ENCODE peak calls at places on chromosomes 5 and 9, in seven cellular contexts. J, D, N, Y, Z, A and Q are unnamed samples.

GRCh38 chr9:131032384-131032783 is 23.4 kb downstream of the LAMC3 start:
- DNase-seq in J (no peak), D (no peak), N (no peak), Y (no peak), Z (no peak), A (no peak), Q (no peak)

GRCh38 chr9:134835455-134835854 is 45.2 kb upstream of the FCN2 start:
- DNase-seq in J (no peak), D (no peak), N (no peak), Y (no peak), Z (no peak), A (no peak), Q (no peak)

GRCh38 chr9:4108708-4109444 is 191.0 kb downstream of the GLIS3 start:
- DNase-seq in J (no peak), D (no peak), N (no peak), Y (no peak), Z (no peak), A (no peak), Q (no peak)

GRCh38 chr5:179874136-179874535 is 15.5 kb upstream of the MRNIP start:
- DNase-seq in J (no peak), D (no peak), N (no peak), Y (no peak), Z (no peak), A (no peak), Q (no peak)

GRCh38 chr5:65290677-65291076 is 191.0 kb downstream of the ADAMTS6 start:
- DNase-seq in J (peak), D (no peak), N (no peak), Y (no peak), Z (no peak), A (peak), Q (no peak)

GRCh38 chr5:56681346-56681745 is 134.0 kb upstream of the MAP3K1 start:
- DNase-seq in J (peak), D (peak), N (no peak), Y (no peak), Z (no peak), A (no peak), Q (no peak)

GRCh38 chr5:178123987-178124925 is 6.6 kb upstream of the RMND5B start:
- DNase-seq in J (no peak), D (no peak), N (no peak), Y (no peak), Z (no peak), A (no peak), Q (peak)

GRCh38 chr5:92835712-92836111 is 745.3 kb downstream of the NR2F1-AS1 start:
- DNase-seq in J (no peak), D (no peak), N (no peak), Y (no peak), Z (no peak), A (no peak), Q (no peak)

GRCh38 chr5:60340965-60341471 is 358.9 kb downstream of the DEPDC1B start:
- DNase-seq in J (peak), D (no peak), N (no peak), Y (no peak), Z (no peak), A (peak), Q (no peak)

GRCh38 chr9:127066060-127066774 is 56.2 kb downstream of the ANGPTL2 start:
- DNase-seq in J (peak), D (peak), N (no peak), Y (no peak), Z (no peak), A (no peak), Q (no peak)

GRCh38 chr5:105940181-105940580 is 1730.6 kb downstream of the EFNA5 start:
- DNase-seq in J (no peak), D (no peak), N (no peak), Y (no peak), Z (no peak), A (no peak), Q (no peak)

GRCh38 chr9:123349691-123350480 is 6.1 kb upstream of the CRB2 start:
- DNase-seq in J (peak), D (peak), N (peak), Y (no peak), Z (no peak), A (peak), Q (peak)

GRCh38 chr9:120378680-120379079 is 201.3 kb downstream of the CDK5RAP2 start:
- DNase-seq in J (no peak), D (no peak), N (no peak), Y (no peak), Z (no peak), A (no peak), Q (no peak)

GRCh38 chr9:18985464-18985951 is 47.5 kb downstream of the SAXO1 start:
- DNase-seq in J (peak), D (no peak), N (no peak), Y (no peak), Z (no peak), A (peak), Q (no peak)

GRCh38 chr5:102312586-102312985 is 16.5 kb upstream of the SLCO4C1 start:
- DNase-seq in J (peak), D (no peak), N (no peak), Y (no peak), Z (no peak), A (peak), Q (no peak)

GRCh38 chr9:126407125-126407870 is 80.7 kb downstream of the MVB12B start:
- DNase-seq in J (peak), D (no peak), N (no peak), Y (no peak), Z (no peak), A (no peak), Q (no peak)

GRCh38 chr9:137918331-137919094 is 40.9 kb downstream of the CACNA1B start:
- DNase-seq in J (no peak), D (no peak), N (no peak), Y (no peak), Z (no peak), A (no peak), Q (peak)

GRCh38 chr5:52776116-52776515 is 11.6 kb upstream of the ITGA1 start:
- DNase-seq in J (no peak), D (no peak), N (no peak), Y (no peak), Z (no peak), A (no peak), Q (no peak)

GRCh38 chr9:34253460-34253837 is 74.6 kb downstream of the UBAP1 start:
- DNase-seq in J (peak), D (peak), N (no peak), Y (no peak), Z (no peak), A (peak), Q (no peak)

GRCh38 chr5:158116965-158117364 is 258.0 kb upstream of the CLINT1 start:
- DNase-seq in J (no peak), D (no peak), N (no peak), Y (no peak), Z (no peak), A (no peak), Q (no peak)

GRCh38 chr5:151480859-151481258 is 33.5 kb downstream of the SLC36A1 start:
- DNase-seq in J (peak), D (peak), N (no peak), Y (no peak), Z (no peak), A (peak), Q (no peak)

GRCh38 chr5:142151436-142152382 is 43.1 kb downstream of the NDFIP1 start:
- DNase-seq in J (peak), D (peak), N (peak), Y (no peak), Z (no peak), A (peak), Q (peak)

GRCh38 chr9:4894076-4894475 is 91.0 kb upstream of the JAK2 start:
- DNase-seq in J (peak), D (peak), N (no peak), Y (no peak), Z (no peak), A (peak), Q (no peak)

GRCh38 chr5:68053202-68053601 is 162.4 kb upstream of the PIK3R1 start:
- DNase-seq in J (peak), D (no peak), N (no peak), Y (no peak), Z (no peak), A (no peak), Q (no peak)

GRCh38 chr5:16453609-16454008 is 12.0 kb downstream of the ZNF622 start:
- DNase-seq in J (no peak), D (no peak), N (no peak), Y (no peak), Z (no peak), A (no peak), Q (no peak)

GRCh38 chr5:129216001-129216400 is 121.5 kb downstream of the ISOC1 start:
- DNase-seq in J (no peak), D (no peak), N (no peak), Y (no peak), Z (no peak), A (peak), Q (no peak)

GRCh38 chr5:159758189-159758588 is 158.1 kb upstream of the ADRA1B start:
- DNase-seq in J (no peak), D (no peak), N (no peak), Y (no peak), Z (no peak), A (no peak), Q (no peak)

GRCh38 chr5:24642022-24642421 is 2.8 kb downstream of the CDH10 start:
- DNase-seq in J (peak), D (peak), N (peak), Y (no peak), Z (no peak), A (no peak), Q (peak)

GRCh38 chr9:38038307-38039089 is 30.5 kb downstream of the SHB start:
- DNase-seq in J (no peak), D (no peak), N (no peak), Y (no peak), Z (no peak), A (no peak), Q (no peak)

GRCh38 chr9:104682642-104683041 is 11.7 kb upstream of the OR13D1 start:
- DNase-seq in J (peak), D (peak), N (no peak), Y (no peak), Z (no peak), A (peak), Q (peak)

GRCh38 chr9:136525841-136526499 is 19.9 kb downstream of the NOTCH1 start:
- DNase-seq in J (no peak), D (no peak), N (no peak), Y (no peak), Z (no peak), A (no peak), Q (peak)

GRCh38 chr5:110768138-110768845 is 29.5 kb downstream of the SLC25A46 start:
- DNase-seq in J (peak), D (peak), N (no peak), Y (no peak), Z (no peak), A (peak), Q (no peak)

GRCh38 chr5:93285461-93285860 is 295.6 kb downstream of the NR2F1-AS1 start:
- DNase-seq in J (peak), D (no peak), N (no peak), Y (no peak), Z (no peak), A (peak), Q (no peak)

GRCh38 chr9:111036068-111036789 is 2.0 kb downstream of the LPAR1 start:
- DNase-seq in J (peak), D (peak), N (peak), Y (peak), Z (peak), A (peak), Q (peak)
- TF ChIP-seq CTCF in J (peak), D (peak), N (peak), Y (no peak), Z (no peak), A (peak), Q (peak)

DNA sequence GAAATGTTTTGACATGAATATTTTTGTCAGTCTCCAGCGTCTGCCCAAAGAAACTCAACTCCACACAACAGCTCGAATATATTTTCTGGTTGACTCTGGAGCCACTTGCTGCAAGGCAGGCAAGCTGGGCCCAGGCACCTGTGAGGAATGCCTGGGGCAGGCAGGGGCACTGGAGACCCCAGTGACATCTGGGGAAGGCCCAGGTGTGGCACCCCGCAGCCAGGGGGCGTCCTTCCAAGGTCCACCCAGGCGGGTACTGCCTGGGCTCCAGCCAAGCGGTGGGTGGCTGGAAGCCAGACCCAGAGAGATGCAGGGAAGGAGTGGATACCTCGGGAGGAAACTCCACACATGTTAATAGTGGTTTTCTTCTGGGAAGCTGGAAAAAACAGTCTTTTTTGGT is 125.9 kb downstream of the PHF2 start:
- DNase-seq in J (no peak), D (no peak), N (no peak), Y (no peak), Z (peak), A (no peak), Q (no peak)
- TF ChIP-seq CTCF in J (no peak), D (peak), N (no peak), Y (no peak), Z (no peak), A (no peak), Q (no peak)

GRCh38 chr5:55407059-55407684 is 99.4 kb downstream of the MTREX start:
- DNase-seq in J (peak), D (peak), N (peak), Y (no peak), Z (no peak), A (peak), Q (peak)

GRCh38 chr5:55406292-55406691 is 98.5 kb downstream of the MTREX start:
- DNase-seq in J (no peak), D (no peak), N (no peak), Y (no peak), Z (no peak), A (no peak), Q (no peak)

GRCh38 chr5:55407984-55408383 is 100.2 kb downstream of the MTREX start:
- DNase-seq in J (no peak), D (no peak), N (no peak), Y (no peak), Z (no peak), A (no peak), Q (no peak)

DNA sequence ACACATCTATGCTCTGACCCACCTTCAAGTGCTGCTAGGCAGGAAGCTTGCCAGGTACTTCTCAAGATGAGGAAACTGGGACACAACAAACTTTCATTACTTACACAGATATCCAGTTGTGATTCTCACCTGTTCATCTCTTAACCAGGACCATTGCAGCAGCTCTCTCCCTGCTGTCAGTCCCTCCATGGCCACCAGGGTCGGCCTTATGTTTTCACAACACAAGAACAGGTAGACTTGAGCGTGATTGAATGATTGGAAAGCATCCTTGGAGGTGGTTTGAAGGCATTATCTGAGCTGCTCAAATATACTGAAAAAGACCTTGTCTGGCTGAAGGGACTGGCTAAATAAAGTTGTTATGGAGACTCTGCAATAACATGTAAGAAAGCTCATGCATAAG is 94.4 kb downstream of the MTREX start:
- DNase-seq in J (no peak), D (no peak), N (no peak), Y (no peak), Z (no peak), A (no peak), Q (peak)
- TF ChIP-seq CTCF in J (no peak), D (peak), N (peak), Y (no peak), Z (no peak), A (peak), Q (no peak)

GRCh38 chr9:114034663-114035062 is 43.4 kb downstream of the AMBP start:
- DNase-seq in J (no peak), D (no peak), N (no peak), Y (no peak), Z (peak), A (no peak), Q (no peak)

GRCh38 chr9:114034176-114034575 is 43.9 kb downstream of the AMBP start:
- DNase-seq in J (no peak), D (no peak), N (no peak), Y (no peak), Z (peak), A (no peak), Q (no peak)

GRCh38 chr9:114035221-114035844 is 42.8 kb downstream of the AMBP start:
- DNase-seq in J (no peak), D (no peak), N (no peak), Y (no peak), Z (peak), A (peak), Q (no peak)

GRCh38 chr9:114031948-114032688 is 46.0 kb downstream of the AMBP start:
- DNase-seq in J (no peak), D (no peak), N (no peak), Y (no peak), Z (peak), A (peak), Q (no peak)

DNA sequence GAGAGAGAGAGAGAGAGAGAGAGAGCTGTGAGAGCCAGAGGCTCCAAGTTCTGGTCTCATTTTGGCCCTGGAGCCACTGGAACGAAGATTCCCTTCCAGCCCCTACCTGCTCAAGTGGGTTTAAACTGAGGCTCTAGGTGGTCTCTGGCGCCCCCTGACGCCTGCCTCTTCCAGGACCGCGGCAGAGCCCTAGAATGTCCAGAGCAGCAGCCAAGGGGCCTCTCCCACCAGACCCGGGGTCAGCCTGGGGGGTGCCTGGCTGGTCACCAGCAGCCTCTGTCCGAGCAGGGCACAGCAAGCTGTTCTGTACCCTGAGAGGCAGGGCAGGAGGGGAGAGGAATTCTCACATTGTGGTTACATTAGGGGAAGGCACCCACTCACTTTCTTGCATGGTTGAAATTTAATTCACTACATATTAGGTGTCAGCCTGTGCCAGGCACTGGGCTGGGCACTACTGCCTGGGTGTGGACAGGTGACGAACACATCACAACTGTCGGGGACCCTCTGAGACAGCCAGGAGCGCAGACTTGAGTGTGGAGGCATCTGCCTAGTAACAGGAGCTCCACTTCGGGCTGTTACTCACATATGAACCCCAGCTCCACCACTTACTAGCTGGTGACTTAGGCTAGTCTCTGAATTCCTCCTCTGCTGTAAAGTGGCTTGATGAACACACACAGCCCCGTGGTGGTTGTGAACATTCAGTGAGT is 44.5 kb downstream of the AMBP start:
- DNase-seq in J (peak), D (no peak), N (peak), Y (no peak), Z (peak), A (peak), Q (peak)
- TF ChIP-seq CTCF in J (peak), D (peak), N (peak), Y (peak), Z (peak), A (peak), Q (no peak)

GRCh38 chr5:82861705-82862104 is 215.5 kb downstream of the TMEM167A start:
- DNase-seq in J (no peak), D (no peak), N (no peak), Y (no peak), Z (no peak), A (peak), Q (no peak)

GRCh38 chr5:82862247-82862646 is 214.9 kb downstream of the TMEM167A start:
- DNase-seq in J (no peak), D (no peak), N (no peak), Y (no peak), Z (no peak), A (no peak), Q (no peak)

GRCh38 chr5:82859439-82860140 is 217.6 kb downstream of the TMEM167A start:
- DNase-seq in J (no peak), D (no peak), N (no peak), Y (no peak), Z (no peak), A (no peak), Q (no peak)

GRCh38 chr5:82865625-82866024 is 211.6 kb downstream of the TMEM167A start:
- DNase-seq in J (no peak), D (no peak), N (no peak), Y (no peak), Z (no peak), A (no peak), Q (no peak)

GRCh38 chr5:82863260-82863659 is 213.9 kb downstream of the TMEM167A start:
- DNase-seq in J (peak), D (no peak), N (no peak), Y (no peak), Z (no peak), A (peak), Q (no peak)
- TF ChIP-seq CTCF in J (no peak), D (no peak), N (no peak), Y (no peak), Z (no peak), A (no peak), Q (no peak)